ENCODE peak calls at places on chromosome 1, in six cellular contexts. One of them, this sample, is unnamed.

GRCh38 chr1:10694274-10694632 is 102.2 kb downstream of the CASZ1 start:
- DNase-seq in neural crest cell: no peak
- DNase-seq in IMR-90: no peak
- DNase-seq in right cardiac atrium: no peak
- DNase-seq in cardiac muscle cell: no peak
- DNase-seq in left cardiac atrium: no peak
- DNase-seq in this sample: no peak

GRCh38 chr1:168483531-168483930 is 60.3 kb downstream of the XCL2 start:
- DNase-seq in neural crest cell: no peak
- DNase-seq in IMR-90: peak
- DNase-seq in right cardiac atrium: no peak
- DNase-seq in cardiac muscle cell: no peak
- DNase-seq in left cardiac atrium: no peak
- DNase-seq in this sample: no peak

GRCh38 chr1:13749543-13750307 is 49.7 kb downstream of the PRDM2 start:
- DNase-seq in neural crest cell: peak
- DNase-seq in IMR-90: peak
- DNase-seq in right cardiac atrium: peak
- DNase-seq in cardiac muscle cell: peak
- DNase-seq in left cardiac atrium: peak
- DNase-seq in this sample: peak

GRCh38 chr1:34378968-34379729 is 202.4 kb downstream of the C1orf94 start:
- DNase-seq in neural crest cell: no peak
- DNase-seq in IMR-90: no peak
- DNase-seq in right cardiac atrium: no peak
- DNase-seq in cardiac muscle cell: no peak
- DNase-seq in left cardiac atrium: no peak
- DNase-seq in this sample: no peak

GRCh38 chr1:7516341-7516740 is 254.8 kb upstream of the VAMP3 start:
- DNase-seq in neural crest cell: no peak
- DNase-seq in IMR-90: peak
- DNase-seq in right cardiac atrium: no peak
- DNase-seq in cardiac muscle cell: peak
- DNase-seq in left cardiac atrium: no peak
- DNase-seq in this sample: peak

GRCh38 chr1:59674605-59675004 is 140.1 kb upstream of the HOOK1 start:
- DNase-seq in neural crest cell: no peak
- DNase-seq in IMR-90: peak
- DNase-seq in right cardiac atrium: no peak
- DNase-seq in cardiac muscle cell: no peak
- DNase-seq in left cardiac atrium: no peak
- DNase-seq in this sample: no peak

GRCh38 chr1:216600730-216601426 is 122.4 kb downstream of the ESRRG start:
- DNase-seq in neural crest cell: peak
- DNase-seq in IMR-90: peak
- DNase-seq in right cardiac atrium: peak
- DNase-seq in cardiac muscle cell: peak
- DNase-seq in left cardiac atrium: peak
- DNase-seq in this sample: peak

GRCh38 chr1:18344755-18345154 is 136.0 kb upstream of the KLHDC7A start:
- DNase-seq in neural crest cell: no peak
- DNase-seq in IMR-90: no peak
- DNase-seq in right cardiac atrium: no peak
- DNase-seq in cardiac muscle cell: no peak
- DNase-seq in left cardiac atrium: no peak
- DNase-seq in this sample: no peak

GRCh38 chr1:166951050-166951449 is 24.3 kb downstream of the ILDR2 start:
- DNase-seq in neural crest cell: no peak
- DNase-seq in IMR-90: no peak
- DNase-seq in right cardiac atrium: no peak
- DNase-seq in cardiac muscle cell: no peak
- DNase-seq in left cardiac atrium: no peak
- DNase-seq in this sample: no peak

GRCh38 chr1:183270541-183271141 is 84.6 kb downstream of the LAMC2 start:
- DNase-seq in neural crest cell: no peak
- DNase-seq in IMR-90: peak
- DNase-seq in right cardiac atrium: peak
- DNase-seq in cardiac muscle cell: no peak
- DNase-seq in left cardiac atrium: peak
- DNase-seq in this sample: no peak